ENCODE peak calls at places on chromosomes 13 and 19, in four cellular contexts. J is K562, H is HCT116, P is HepG2. C is an unnamed sample.

GRCh38 chr13:98540476-98540875 is 36.4 kb downstream of the STK24 start:
- DNase-seq in J (no peak), H (no peak), P (no peak), C (no peak)

GRCh38 chr19:48746120-48746519 is 589 bp downstream of the IZUMO1 start:
- DNase-seq in J (no peak), H (no peak), P (no peak), C (no peak)

GRCh38 chr19:35059006-35059798 is 17.7 kb downstream of the HPN start:
- DNase-seq in J (no peak), H (no peak), P (no peak), C (no peak)

GRCh38 chr13:59691501-59692066 is 472.1 kb downstream of the DIAPH3 start:
- DNase-seq in J (no peak), H (no peak), P (peak; percentile 61), C (no peak)

GRCh38 chr13:114283581-114283980 is 2.2 kb downstream of the UPF3A start:
- DNase-seq in J (no peak), H (no peak), P (peak; percentile 10), C (no peak)

GRCh38 chr19:38647966-38648788 is 728 bp downstream of the ACTN4 start:
- DNase-seq in J (no peak), H (no peak), P (no peak), C (no peak)

GRCh38 chr19:4077011-4077382 is 10.3 kb upstream of the ZBTB7A start:
- DNase-seq in J (no peak), H (no peak), P (no peak), C (no peak)

GRCh38 chr13:68944272-68944671 is 1163.4 kb upstream of the ATXN8OS start:
- DNase-seq in J (no peak), H (no peak), P (no peak), C (no peak)

GRCh38 chr19:20423381-20424207 is 142.0 kb downstream of the ZNF737 start:
- DNase-seq in J (no peak), H (no peak), P (no peak), C (peak; percentile 67)

GRCh38 chr19:43674630-43674982 is 4.6 kb upstream of the PLAUR start:
- DNase-seq in J (no peak), H (no peak), P (no peak), C (no peak)
- TF ChIP-seq TCF7L2 in J (no peak), H (no peak), P (no peak), C (no peak)

GRCh38 chr13:47555235-47555634 is 445.8 kb downstream of the SUCLA2 start:
- DNase-seq in J (no peak), H (no peak), P (no peak), C (no peak)
- H3K27ac ChIP-seq in J (no peak overlapping the region), H (no peak overlapping the region), P (no peak overlapping the region), C (no peak overlapping the region)

DNA sequence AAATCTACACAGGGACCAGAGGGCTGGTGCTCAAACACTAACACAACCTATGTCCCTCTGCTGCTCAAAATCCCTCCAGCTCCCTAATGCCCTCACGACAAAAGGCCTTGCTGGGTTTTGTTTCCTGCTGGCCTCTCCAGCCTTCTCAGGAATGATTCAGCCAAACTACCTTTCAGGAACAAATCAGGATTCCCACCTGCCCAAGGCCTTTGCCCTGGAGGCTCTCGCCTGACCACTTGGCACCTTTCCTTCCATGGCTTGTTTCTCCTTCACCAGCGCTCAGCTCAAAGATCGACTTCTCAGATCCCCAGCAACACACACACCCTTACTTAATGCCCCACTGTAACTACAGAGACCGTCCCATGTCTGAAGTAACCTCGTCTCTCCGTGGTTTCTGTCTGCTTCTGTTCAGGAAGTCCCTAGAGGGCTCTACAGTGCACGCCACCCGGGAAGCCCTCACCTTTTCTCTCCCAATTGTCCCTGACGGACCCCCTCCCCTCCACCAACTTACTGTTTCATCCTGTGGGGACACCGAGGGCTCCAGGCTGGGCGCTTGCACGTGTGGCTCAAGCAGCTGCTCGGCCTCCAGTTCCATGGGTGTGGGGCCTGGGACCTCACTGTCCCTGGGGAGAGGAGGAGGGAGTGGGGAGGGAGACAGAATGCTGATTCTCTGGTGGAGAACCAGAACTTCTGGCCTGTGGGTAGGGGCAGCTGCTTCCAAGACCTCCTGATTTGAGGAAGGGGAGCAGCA is 3.3 kb upstream of the SIX5 start:
- DNase-seq in J (no peak), H (no peak), P (no peak), C (no peak)
- H3K36me3 ChIP-seq in J (peaks cover 19% of the 10 kb centered on the region), H (no peaks in the 10 kb centered on the region), P (peaks cover 2% of the 10 kb centered on the region), C (no peaks in the 10 kb centered on the region)

DNA sequence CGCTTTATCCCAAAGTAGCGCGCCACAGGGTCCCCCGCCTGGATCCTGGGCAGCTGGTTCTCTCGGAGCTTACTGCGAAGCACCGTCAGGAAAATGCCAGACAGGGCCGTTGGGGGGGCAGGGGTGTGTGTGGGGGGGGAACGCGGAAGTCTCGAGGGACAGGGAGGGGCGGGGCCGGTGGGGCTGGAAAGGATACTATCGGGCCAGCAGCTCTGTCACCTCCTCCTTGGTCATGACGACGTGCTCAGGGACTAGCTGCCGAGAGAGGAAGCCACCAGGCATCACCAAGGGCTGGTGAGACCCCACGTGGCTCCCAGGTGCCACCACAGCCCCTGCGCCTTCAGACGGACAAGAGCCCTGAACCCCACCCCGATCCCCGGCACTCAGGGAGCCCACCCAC is 5.3 kb downstream of the POLR2E start:
- DNase-seq in J (no peak), H (no peak), P (no peak), C (no peak)
- TF ChIP-seq TCF7L2 in J (no peak), H (no peak), P (no peak), C (no peak)

GRCh38 chr19:10839071-10840050 is 3.3 kb upstream of the TMED1 start:
- DNase-seq in J (no peak), H (no peak), P (no peak), C (no peak)
- H3K27ac ChIP-seq in J (peak overlapping the region; percentile 48), H (no peak overlapping the region), P (no peak overlapping the region), C (no peak overlapping the region)